ENCODE peak calls at places on chromosomes 2 and 18, in nine cellular contexts. E, F, U, Z, O, Y, M, Q and W are unnamed samples.

GRCh38 chr2:217248312-217248935 is 388.6 kb upstream of the TNP1 start:
- DNase-seq in Z (no peak), U (peak; percentile 69), E (no peak), Y (no peak), M (no peak), O (peak; percentile 16), Q (no peak), F (no peak), W (peak; percentile 63)

GRCh38 chr18:50956116-50956515 is 11.7 kb upstream of the ELAC1 start:
- DNase-seq in M (no peak), Y (no peak), F (no peak), Q (no peak), E (no peak), U (no peak), Z (no peak), O (peak; percentile 33), W (no peak)

GRCh38 chr2:237181844-237182243 is 96.2 kb downstream of the COPS8 start:
- DNase-seq in M (no peak), E (no peak), F (no peak), Y (no peak), U (no peak), Q (peak; percentile 63), O (peak; percentile 99), Z (no peak), W (no peak)

GRCh38 chr2:235230809-235231601 is 262.8 kb upstream of the AGAP1 start:
- DNase-seq in Z (no peak), M (no peak), O (peak; percentile 68), Q (peak; percentile 34), U (peak; percentile 20), Y (peak; percentile 45), F (no peak), E (no peak), W (peak; percentile 49)

GRCh38 chr2:112312821-112313220 is 37.4 kb downstream of the ZC3H6 start:
- DNase-seq in O (no peak), E (no peak), Y (no peak), F (peak; percentile 11), M (no peak), Q (no peak), U (no peak), Z (no peak), W (no peak)

GRCh38 chr18:48454146-48454796 is 45.1 kb upstream of the ZBTB7C start:
- DNase-seq in M (no peak), O (no peak), Z (no peak), Y (no peak), Q (no peak), E (no peak), F (no peak), U (no peak), W (no peak)

GRCh38 chr2:46589381-46589780 is 110.0 kb downstream of the TMEM247 start:
- DNase-seq in Z (no peak), U (no peak), Q (no peak), O (no peak), Y (no peak), M (no peak), F (no peak), E (no peak), W (no peak)

GRCh38 chr2:231393149-231394131 is 2.1 kb upstream of the B3GNT7 start:
- DNase-seq in E (no peak), Y (no peak), F (no peak), Z (no peak), U (no peak), M (no peak), O (no peak), Q (no peak), W (no peak)

GRCh38 chr2:134170700-134171099 is 83.2 kb upstream of the MGAT5 start:
- DNase-seq in Q (no peak), F (no peak), O (no peak), Z (no peak), E (no peak), M (no peak), U (no peak), Y (no peak), W (no peak)

GRCh38 chr2:222791946-222792649 is 68.7 kb upstream of the ACSL3 start:
- DNase-seq in E (no peak), Z (no peak), M (peak; percentile 77), O (no peak), Q (peak; percentile 50), F (no peak), U (no peak), Y (no peak), W (no peak)

GRCh38 chr2:158816797-158817196 is 21.7 kb downstream of the DAPL1 start:
- DNase-seq in Z (no peak), M (no peak), E (no peak), O (no peak), U (no peak), F (no peak), Q (no peak), Y (no peak), W (no peak)

GRCh38 chr18:46447323-46447722 is 209.7 kb downstream of the LOXHD1 start:
- DNase-seq in F (no peak), Z (no peak), M (no peak), U (no peak), E (no peak), Q (no peak), O (no peak), Y (no peak), W (no peak)

GRCh38 chr2:26579025-26579722 is 62.0 kb downstream of the CIB4 start:
- DNase-seq in U (no peak), F (no peak), M (peak; percentile 34), Y (no peak), Q (no peak), E (no peak), O (no peak), Z (no peak), W (no peak)

GRCh38 chr18:76801567-76802505 is 20.5 kb upstream of the ZNF236 start:
- DNase-seq in Q (peak; percentile 94), O (peak; percentile 58), Z (peak; percentile 18), U (peak; percentile 42), F (peak; percentile 58), E (peak; percentile 46), M (peak; percentile 90), Y (peak; percentile 75), W (peak; percentile 9)

GRCh38 chr2:96507957-96508520 is 2.9 kb upstream of the NEURL3 start:
- DNase-seq in F (peak; percentile 81), U (peak; percentile 34), Y (peak; percentile 52), E (peak; percentile 79), Z (peak; percentile 94), Q (peak; percentile 93), M (peak; percentile 96), O (peak; percentile 54), W (peak; percentile 18)

GRCh38 chr2:189022002-189022401 is 47.8 kb downstream of the COL3A1 start:
- DNase-seq in M (no peak), E (no peak), U (no peak), Q (peak; percentile 55), Y (no peak), O (peak; percentile 92), Z (no peak), F (no peak), W (no peak)

GRCh38 chr18:57837917-57838548 is 34.9 kb upstream of the ATP8B1 start:
- DNase-seq in F (peak; percentile 16), U (no peak), M (no peak), E (no peak), O (no peak), Z (no peak), Q (no peak), Y (no peak), W (no peak)

GRCh38 chr2:224101820-224102630 is 62.9 kb upstream of the SERPINE2 start:
- DNase-seq in M (no peak), O (peak; percentile 98), Y (no peak), Z (no peak), U (no peak), Q (peak; percentile 86), E (no peak), F (no peak), W (no peak)

GRCh38 chr2:85133751-85134254 is 611 bp downstream of the TCF7L1 start:
- DNase-seq in O (peak; percentile 60), Y (no peak), U (no peak), E (peak; percentile 21), Z (no peak), F (no peak), Q (peak; percentile 83), M (peak; percentile 79), W (no peak)

GRCh38 chr2:28506112-28506511 is 10.3 kb downstream of the PLB1 start:
- DNase-seq in M (no peak), Z (no peak), O (no peak), E (no peak), U (no peak), Q (no peak), F (no peak), Y (no peak), W (no peak)

GRCh38 chr2:60880633-60880987 is 764 bp upstream of the REL start:
- DNase-seq in Y (no peak), O (peak; percentile 33), F (no peak), Z (no peak), Q (peak; percentile 36), U (no peak), E (no peak), M (no peak), W (no peak)

GRCh38 chr2:118059919-118060478 is 28.3 kb upstream of the INSIG2 start:
- DNase-seq in O (peak; percentile 78), Q (peak; percentile 70), M (no peak), Z (no peak), Y (no peak), U (no peak), F (peak; percentile 30), E (no peak), W (no peak)

GRCh38 chr2:237674731-237675276 is 47.4 kb downstream of the LRRFIP1 start:
- DNase-seq in O (peak; percentile 83), Y (peak; percentile 84), Z (peak; percentile 71), E (peak; percentile 88), Q (peak; percentile 82), M (peak; percentile 98), F (peak; percentile 90), U (peak; percentile 37), W (peak; percentile 87)

GRCh38 chr2:231312066-231312465 is 83.4 kb upstream of the B3GNT7 start:
- DNase-seq in U (no peak), O (no peak), F (no peak), Y (no peak), Z (no peak), E (no peak), M (no peak), Q (no peak), W (no peak)

GRCh38 chr2:14717131-14717530 is 84.6 kb downstream of the LRATD1 start:
- DNase-seq in E (no peak), F (no peak), O (no peak), Z (no peak), U (no peak), M (no peak), Q (no peak), Y (no peak), W (no peak)

GRCh38 chr2:19504400-19505198 is 146.2 kb upstream of the OSR1 start:
- DNase-seq in U (no peak), M (no peak), O (no peak), Z (no peak), F (no peak), Q (no peak), E (no peak), Y (peak; percentile 51), W (peak; percentile 35)

GRCh38 chr2:150491430-150491829 is 4.0 kb upstream of the RND3 start:
- DNase-seq in Q (no peak), E (no peak), F (no peak), M (no peak), U (no peak), Z (no peak), Y (no peak), O (peak; percentile 11), W (no peak)

GRCh38 chr2:64637931-64638330 is 15.8 kb downstream of the SERTAD2 start:
- DNase-seq in E (no peak), M (no peak), Y (no peak), Q (peak; percentile 23), U (no peak), O (no peak), Z (no peak), F (peak; percentile 25), W (no peak)

GRCh38 chr2:63658176-63658968 is 69.6 kb downstream of the MDH1 start:
- DNase-seq in Q (peak; percentile 55), O (peak; percentile 71), F (no peak), M (no peak), Z (no peak), U (no peak), Y (no peak), E (no peak), W (no peak)

GRCh38 chr2:193537531-193537930 is 1342.8 kb upstream of the TMEFF2 start:
- DNase-seq in M (no peak), U (no peak), E (no peak), Q (no peak), F (no peak), Z (no peak), O (no peak), Y (no peak), W (no peak)

GRCh38 chr2:181070119-181070833 is 89.9 kb downstream of the UBE2E3 start:
- DNase-seq in E (peak; percentile 16), Y (no peak), U (no peak), Q (no peak), M (no peak), Z (no peak), O (peak; percentile 71), F (no peak), W (no peak)